ENCODE peak calls at places on chromosome 16, in six cellular contexts. Z is stimulated activated CD4-positive, alpha-beta T cell treated with anti-CD3 and anti-CD28 coated beads, Interleukin-15, amount 100 ng/mL, for 1 hour; C is NCI-H2171; O is T47D; S is RPMI8226; B is cardiac muscle cell. E is an unnamed sample.

GRCh38 chr16:58591083-58591482 is 38.5 kb downstream of the CNOT1 start:
- DNase-seq in Z (no peak), O (no peak), S (no peak), C (no peak), B (no peak), E (no peak)

GRCh38 chr16:88883117-88883895 is 16.8 kb upstream of the PABPN1L start:
- DNase-seq in S (no peak), B (no peak), O (no peak), C (no peak), Z (no peak), E (no peak)

GRCh38 chr16:15777533-15778203 is 79.2 kb downstream of the MYH11 start:
- DNase-seq in C (no peak), B (peak), Z (no peak), S (peak), O (peak), E (no peak)

GRCh38 chr16:16009396-16009795 is 60.0 kb downstream of the ABCC1 start:
- DNase-seq in O (no peak), S (no peak), Z (no peak), B (no peak), C (no peak), E (no peak)

GRCh38 chr16:84718-85452 is 6.9 kb downstream of the MPG start:
- DNase-seq in O (no peak), C (no peak), Z (no peak), B (peak), S (peak), E (peak)

GRCh38 chr16:24667244-24667764 is 62.1 kb upstream of the TNRC6A start:
- DNase-seq in Z (no peak), B (no peak), O (no peak), C (no peak), S (no peak), E (no peak)

GRCh38 chr16:53156516-53156915 is 101.7 kb downstream of the CHD9 start:
- DNase-seq in O (no peak), C (no peak), B (no peak), S (no peak), Z (no peak), E (no peak)

GRCh38 chr16:75229172-75230031 is 10.6 kb downstream of the CTRB1 start:
- DNase-seq in O (no peak), S (no peak), Z (no peak), C (no peak), B (no peak), E (no peak)

GRCh38 chr16:72821551-72821950 is 226.4 kb downstream of the ZFHX3 start:
- DNase-seq in Z (no peak), S (no peak), O (no peak), B (no peak), C (no peak), E (no peak)

GRCh38 chr16:12184419-12184831 is 207.9 kb downstream of the SNX29 start:
- DNase-seq in B (no peak), Z (no peak), O (no peak), C (no peak), S (no peak), E (no peak)

GRCh38 chr16:88690341-88691128 is 4.2 kb upstream of the SNAI3 start:
- DNase-seq in C (no peak), B (no peak), O (no peak), S (no peak), Z (no peak), E (no peak)

GRCh38 chr16:28538733-28539596 is at the start of gene NUPR1:
- DNase-seq in C (no peak), S (no peak), Z (no peak), B (peak), O (peak), E (peak)

GRCh38 chr16:72723781-72724180 is 324.1 kb downstream of the ZFHX3 start:
- DNase-seq in B (peak), C (no peak), Z (no peak), O (no peak), S (no peak), E (peak)

GRCh38 chr16:55660026-55660425 is 4.2 kb downstream of the SLC6A2 start:
- DNase-seq in C (no peak), O (no peak), Z (no peak), B (no peak), S (no peak), E (no peak)

GRCh38 chr16:76539609-76540008 is 262.4 kb downstream of the CNTNAP4 start:
- DNase-seq in O (no peak), S (no peak), Z (no peak), B (no peak), C (no peak), E (no peak)

GRCh38 chr16:50593410-50594139 is 45.4 kb downstream of the NKD1 start:
- DNase-seq in Z (no peak), O (no peak), B (peak), S (no peak), C (no peak), E (no peak)

GRCh38 chr16:66366433-66367299 is at the start of gene CDH5:
- DNase-seq in C (no peak), B (peak), O (no peak), Z (no peak), S (no peak), E (no peak)

GRCh38 chr16:84137287-84137686 is 7.7 kb downstream of the HSDL1 start:
- DNase-seq in O (no peak), B (no peak), C (no peak), S (no peak), Z (no peak), E (no peak)

GRCh38 chr16:85676466-85676865 is 12.3 kb downstream of the GINS2 start:
- DNase-seq in B (no peak), O (no peak), C (no peak), Z (no peak), S (no peak), E (no peak)

GRCh38 chr16:79066621-79067020 is 533.9 kb downstream of the MAF start:
- DNase-seq in O (no peak), S (no peak), B (no peak), Z (no peak), C (peak), E (no peak)

GRCh38 chr16:71555230-71555891 is 21.5 kb downstream of the TAT start:
- DNase-seq in S (no peak), C (no peak), Z (no peak), B (peak), O (no peak), E (no peak)

GRCh38 chr16:1903845-1904820 is 14.1 kb downstream of the HS3ST6 start:
- DNase-seq in S (no peak), O (no peak), Z (no peak), B (peak), C (no peak), E (no peak)

GRCh38 chr16:52569296-52569695 is 22.4 kb upstream of the TOX3 start:
- DNase-seq in C (peak), B (no peak), O (no peak), S (no peak), Z (no peak), E (no peak)

E was measured in GM04504.